ENCODE peak calls at places on chromosomes 13 and 19, in seven cellular contexts. Y is activated naive CD4-positive, alpha-beta T cell; A is naive thymus-derived CD4-positive, alpha-beta T cell; K is aorta; N is neural progenitor cell; B is AG04450; J is RCC 7860. Z is an unnamed sample.

GRCh38 chr19:39308531-39309304 is 11.9 kb downstream of the LRFN1 start:
- DNase-seq in A (no peak), K (no peak), Y (no peak), J (no peak), B (no peak), N (peak), Z (no peak)

GRCh38 chr19:4803736-4804695 is 12.5 kb downstream of the FEM1A start:
- DNase-seq in N (peak), A (peak), Y (peak), B (no peak), J (peak), K (no peak), Z (peak)

GRCh38 chr13:92590503-92590908 is 636.1 kb upstream of the GPC6 start:
- DNase-seq in N (no peak), Y (no peak), A (no peak), J (peak), K (no peak), B (no peak), Z (no peak)

GRCh38 chr19:9673912-9674668 is 810 bp downstream of the ZNF562 start:
- DNase-seq in B (no peak), A (no peak), K (no peak), Y (no peak), N (no peak), J (peak), Z (no peak)

GRCh38 chr19:11578342-11579142 is 1.1 kb upstream of the ACP5 start:
- DNase-seq in J (no peak), B (no peak), N (peak), A (peak), Y (no peak), K (no peak), Z (no peak)

GRCh38 chr19:33429891-33430673 is 56.6 kb downstream of the CEBPG start:
- DNase-seq in B (no peak), J (no peak), K (peak), A (peak), Y (no peak), N (no peak), Z (no peak)

GRCh38 chr19:33286899-33287298 is 15.4 kb downstream of the CEBPA start:
- DNase-seq in N (no peak), J (no peak), K (no peak), B (no peak), A (no peak), Y (no peak), Z (no peak)

GRCh38 chr13:25453966-25454365 is 82.2 kb downstream of the ATP8A2 start:
- DNase-seq in J (peak), A (no peak), Y (no peak), B (no peak), K (no peak), N (no peak), Z (no peak)

GRCh38 chr19:29497686-29498436 is 27.9 kb upstream of the VSTM2B start:
- DNase-seq in Y (no peak), N (no peak), J (no peak), A (no peak), K (peak), B (no peak), Z (no peak)

GRCh38 chr19:36915992-36916830 is at the start of the genes ZNF568 and ZNF829:
- DNase-seq in K (peak), J (peak), Y (peak), A (peak), B (peak), N (peak), Z (peak)

GRCh38 chr13:48962281-48962680 is 13.4 kb upstream of the FNDC3A start:
- DNase-seq in J (no peak), B (no peak), K (no peak), A (no peak), N (no peak), Y (no peak), Z (no peak)

GRCh38 chr13:37640499-37640898 is 41.9 kb upstream of the POSTN start:
- DNase-seq in B (peak), Y (no peak), N (peak), J (peak), A (no peak), K (no peak), Z (no peak)

GRCh38 chr19:32181356-32181920 is 164.0 kb upstream of the ZNF507 start:
- DNase-seq in B (no peak), J (no peak), Y (no peak), N (peak), A (no peak), K (no peak), Z (peak)

GRCh38 chr19:3184847-3185481 is 766 bp upstream of the NCLN start:
- DNase-seq in N (peak), Y (no peak), K (peak), B (no peak), A (no peak), J (no peak), Z (no peak)

GRCh38 chr13:106736941-106737340 is 169.0 kb upstream of the ARGLU1 start:
- DNase-seq in J (no peak), A (no peak), B (no peak), K (no peak), Y (no peak), N (no peak), Z (no peak)

GRCh38 chr13:29294869-29295268 is 300.6 kb downstream of the SLC7A1 start:
- DNase-seq in K (no peak), N (no peak), Y (no peak), J (no peak), A (no peak), B (no peak), Z (no peak)

GRCh38 chr19:8593931-8594330 is 16.6 kb downstream of the ADAMTS10 start:
- DNase-seq in Y (no peak), B (no peak), J (no peak), A (no peak), K (no peak), N (no peak), Z (no peak)

GRCh38 chr13:39401091-39401647 is 201.8 kb downstream of the LHFPL6 start:
- DNase-seq in N (no peak), Y (no peak), J (no peak), B (no peak), A (no peak), K (no peak), Z (no peak)

GRCh38 chr13:24692541-24692940 is 12.3 kb downstream of the ATP12A start:
- DNase-seq in B (no peak), K (no peak), J (no peak), N (no peak), Y (no peak), A (no peak), Z (no peak)

GRCh38 chr13:80022146-80022545 is 318.8 kb downstream of the SPRY2 start:
- DNase-seq in B (no peak), Y (no peak), A (no peak), N (no peak), J (no peak), K (no peak), Z (no peak)

GRCh38 chr13:51959773-51960172 is 51.5 kb downstream of the ATP7B start:
- DNase-seq in A (no peak), B (no peak), N (no peak), J (no peak), Y (no peak), K (no peak), Z (no peak)

GRCh38 chr13:99600318-99600717 is 99.0 kb downstream of the TM9SF2 start:
- DNase-seq in K (no peak), Y (no peak), A (no peak), J (no peak), N (peak), B (no peak), Z (peak)

GRCh38 chr19:18718846-18719458 is 35.5 kb downstream of the CRTC1 start:
- DNase-seq in K (no peak), N (no peak), A (no peak), Y (no peak), B (no peak), J (no peak), Z (no peak)

GRCh38 chr19:1089891-1090290 is 5.3 kb downstream of the POLR2E start:
- DNase-seq in A (peak), Y (no peak), N (no peak), J (no peak), B (no peak), K (no peak), Z (no peak)

GRCh38 chr13:26721251-26721939 is 39.2 kb downstream of the GPR12 start:
- DNase-seq in A (peak), B (no peak), Y (no peak), J (no peak), K (no peak), N (no peak), Z (no peak)

GRCh38 chr19:54704928-54705327 is 19.3 kb upstream of the KIR3DL3 start:
- DNase-seq in J (no peak), K (peak), B (no peak), A (no peak), N (no peak), Y (no peak), Z (no peak)

GRCh38 chr13:45851171-45851889 is at the start of gene SIAH3:
- DNase-seq in J (no peak), K (no peak), A (peak), Y (no peak), B (no peak), N (peak), Z (no peak)

GRCh38 chr13:21831654-21832324 is 160.9 kb downstream of the FGF9 start:
- DNase-seq in N (no peak), J (no peak), A (no peak), B (no peak), Y (no peak), K (no peak), Z (no peak)

GRCh38 chr19:19021115-19021514 is 12.2 kb downstream of the SUGP2 start:
- DNase-seq in J (peak), N (no peak), K (no peak), B (peak), A (no peak), Y (no peak), Z (no peak)

GRCh38 chr19:40686882-40687524 is 3.4 kb downstream of the NUMBL start:
- DNase-seq in J (no peak), K (no peak), B (no peak), Y (no peak), N (no peak), A (no peak), Z (no peak)

GRCh38 chr19:7527516-7528191 is 5.2 kb downstream of the MCOLN1 start:
- DNase-seq in B (no peak), Y (no peak), J (no peak), N (no peak), A (no peak), K (no peak), Z (no peak)